ENCODE peak calls at places on chromosomes 16 and 17, in six cellular contexts. P, R, U, T, W and S are unnamed samples.

GRCh38 chr16:50313596-50314483 is 47.5 kb downstream of the ADCY7 start:
- DNase-seq in W (peak), R (no peak), U (no peak), T (peak), P (no peak), S (no peak)

GRCh38 chr17:1056761-1057160 is 59.8 kb downstream of the TIMM22 start:
- DNase-seq in R (no peak), W (no peak), U (no peak), P (no peak), T (no peak), S (no peak)

GRCh38 chr16:69619514-69619913 is 53.7 kb downstream of the NFAT5 start:
- DNase-seq in W (no peak), U (no peak), T (no peak), R (no peak), P (no peak), S (no peak)

GRCh38 chr17:80899402-80900268 is 92.0 kb upstream of the CHMP6 start:
- DNase-seq in R (no peak), U (no peak), P (peak), T (peak), W (no peak), S (no peak)

GRCh38 chr17:45715787-45716186 is 68.3 kb upstream of the CRHR1 start:
- DNase-seq in W (no peak), U (no peak), T (no peak), P (no peak), R (no peak), S (no peak)

GRCh38 chr17:40602445-40603443 is 37.5 kb upstream of the CCR7 start:
- DNase-seq in P (no peak), W (peak), R (peak), T (peak), U (no peak), S (no peak)

GRCh38 chr17:9900744-9901143 is 4.3 kb downstream of the RCVRN start:
- DNase-seq in R (no peak), U (no peak), P (no peak), W (no peak), T (no peak), S (no peak)

GRCh38 chr17:50044483-50044882 is 11.4 kb upstream of the ITGA3 start:
- DNase-seq in W (no peak), U (no peak), T (no peak), R (no peak), P (no peak), S (no peak)

GRCh38 chr17:39943702-39944392 is 16.3 kb downstream of the LRRC3C start:
- DNase-seq in P (no peak), U (no peak), W (no peak), T (no peak), R (no peak), S (no peak)

GRCh38 chr17:42071810-42072209 is 21.4 kb upstream of the C17orf113 start:
- DNase-seq in T (no peak), R (no peak), U (no peak), P (no peak), W (no peak), S (no peak)

GRCh38 chr17:72456026-72456569 is 335.3 kb downstream of the SOX9 start:
- DNase-seq in R (no peak), P (no peak), T (no peak), U (no peak), W (no peak), S (no peak)

GRCh38 chr16:12398029-12398735 is 405.5 kb downstream of the CPPED1 start:
- DNase-seq in U (no peak), R (no peak), T (no peak), W (no peak), P (no peak), S (no peak)

GRCh38 chr17:79741751-79742588 is 11.2 kb downstream of the ENPP7 start:
- DNase-seq in T (peak), U (no peak), R (peak), P (peak), W (peak), S (no peak)

GRCh38 chr17:47719411-47720152 is 13.5 kb upstream of the TBX21 start:
- DNase-seq in P (no peak), U (peak), W (no peak), T (peak), R (no peak), S (no peak)

GRCh38 chr17:41307647-41308046 is 1.5 kb downstream of the KRTAP16-1 start:
- DNase-seq in T (no peak), R (no peak), W (no peak), U (no peak), P (no peak), S (no peak)

GRCh38 chr16:12793120-12793889 is 10.4 kb downstream of the CPPED1 start:
- DNase-seq in W (no peak), R (no peak), P (no peak), T (no peak), U (no peak), S (no peak)

GRCh38 chr16:58127634-58128033 is 1.5 kb downstream of the CFAP20 start:
- DNase-seq in P (no peak), U (no peak), T (no peak), W (no peak), R (no peak), S (no peak)

GRCh38 chr16:23424292-23424958 is 28.6 kb downstream of the COG7 start:
- DNase-seq in W (no peak), U (no peak), R (no peak), T (no peak), P (no peak), S (no peak)

GRCh38 chr16:19677403-19677802 is 40.6 kb downstream of the KNOP1 start:
- DNase-seq in P (no peak), R (no peak), W (no peak), T (no peak), U (no peak), S (no peak)